ENCODE peak calls at places on chromosomes 2 and 18, in five cellular contexts. R, C, K, M and S are unnamed samples.
A peak's percentile ranks its signal among the peaks of the same experiment; 100 is the strongest.

GRCh38 chr2:68819556-68819955 is 51.6 kb downstream of the BMP10 start:
- DNase-seq in R (no peak), C (no peak), K (no peak), M (no peak), S (no peak)

GRCh38 chr2:222756951-222757645 is 85.6 kb downstream of the MOGAT1 start:
- DNase-seq in R (no peak), C (no peak), K (no peak), M (no peak), S (no peak)

GRCh38 chr2:203200866-203201265 is 38.0 kb upstream of the CYP20A1 start:
- DNase-seq in R (no peak), C (no peak), K (no peak), M (no peak), S (no peak)

GRCh38 chr18:2256577-2256976 is 314.7 kb downstream of the METTL4 start:
- DNase-seq in R (no peak), C (no peak), K (no peak), M (peak; percentile 30), S (no peak)

GRCh38 chr2:224956706-224957105 is 85.6 kb downstream of the DOCK10 start:
- DNase-seq in R (no peak), C (no peak), K (peak; percentile 41), M (no peak), S (no peak)

GRCh38 chr2:47008381-47009280 is 93.0 kb upstream of the MCFD2 start:
- DNase-seq in R (no peak), C (no peak), K (peak; percentile 83), M (no peak), S (no peak)

GRCh38 chr18:34707670-34708069 is 2.4 kb upstream of the DTNA start:
- DNase-seq in R (no peak), C (no peak), K (peak; percentile 93), M (no peak), S (no peak)

GRCh38 chr18:67001052-67001451 is 397.2 kb upstream of the CDH19 start:
- DNase-seq in R (no peak), C (no peak), K (no peak), M (no peak), S (no peak)

GRCh38 chr2:161412346-161412745 is 3.8 kb upstream of the TBR1 start:
- DNase-seq in R (no peak), C (no peak), K (no peak), M (peak; percentile 28), S (no peak)

GRCh38 chr2:164773635-164774034 is 68.0 kb downstream of the COBLL1 start:
- DNase-seq in R (no peak), C (no peak), K (no peak), M (no peak), S (no peak)

GRCh38 chr2:10210336-10210735 is 87.8 kb downstream of the RRM2 start:
- DNase-seq in R (no peak), C (no peak), K (no peak), M (no peak), S (no peak)

GRCh38 chr2:46706264-46706983 is 209.2 kb downstream of the MCFD2 start:
- DNase-seq in R (no peak), C (no peak), K (no peak), M (no peak), S (no peak)

GRCh38 chr2:30191831-30192271 is 39.5 kb upstream of the LBH start:
- DNase-seq in R (no peak), C (peak; percentile 91), K (no peak), M (no peak), S (no peak)

GRCh38 chr2:176081993-176082884 is 1.5 kb downstream of the EVX2 start:
- DNase-seq in R (no peak), C (no peak), K (no peak), M (no peak), S (no peak)

GRCh38 chr2:21260316-21260715 is 136.5 kb downstream of the TDRD15 start:
- DNase-seq in R (no peak), C (no peak), K (no peak), M (no peak), S (no peak)

GRCh38 chr2:85264471-85264870 is 63.3 kb downstream of the TGOLN2 start:
- DNase-seq in R (no peak), C (no peak), K (no peak), M (no peak), S (no peak)

GRCh38 chr2:111032721-111033532 is 87.8 kb upstream of the BCL2L11 start:
- DNase-seq in R (peak; percentile 40), C (no peak), K (no peak), M (no peak), S (no peak)

GRCh38 chr2:184793196-184793595 is 194.9 kb downstream of the ZNF804A start:
- DNase-seq in R (no peak), C (no peak), K (no peak), M (no peak), S (no peak)

GRCh38 chr2:69225933-69226332 is 161.1 kb downstream of the GFPT1 start:
- DNase-seq in R (no peak), C (no peak), K (no peak), M (no peak), S (no peak)

GRCh38 chr2:72193723-72194122 is 46.1 kb upstream of the CYP26B1 start:
- DNase-seq in R (no peak), C (no peak), K (no peak), M (no peak), S (no peak)

GRCh38 chr18:72869786-72870185 is 2.0 kb upstream of the NETO1 start:
- DNase-seq in R (no peak), C (no peak), K (no peak), M (no peak), S (no peak)

GRCh38 chr18:13531681-13532325 is 194.6 kb downstream of the FAM210A start:
- DNase-seq in R (no peak), C (no peak), K (no peak), M (no peak), S (no peak)

GRCh38 chr2:30106543-30106942 is 40.3 kb upstream of the YPEL5 start:
- DNase-seq in R (no peak), C (no peak), K (no peak), M (no peak), S (no peak)

GRCh38 chr2:96547751-96548161 is 11.2 kb downstream of the ARID5A start:
- DNase-seq in R (no peak), C (no peak), K (no peak), M (no peak), S (no peak)

GRCh38 chr2:176140520-176141317 is 10.6 kb upstream of the HOXD4 start:
- DNase-seq in R (no peak), C (peak; percentile 93), K (no peak), M (peak; percentile 70), S (peak; percentile 94)

GRCh38 chr2:120175000-120175581 is 48.1 kb downstream of the TMEM185B start:
- DNase-seq in R (no peak), C (peak; percentile 55), K (peak; percentile 40), M (peak; percentile 80), S (peak; percentile 85)

GRCh38 chr2:215460682-215461081 is 24.8 kb upstream of the FN1 start:
- DNase-seq in R (no peak), C (no peak), K (no peak), M (no peak), S (no peak)

GRCh38 chr2:9266711-9267110 is 60.1 kb downstream of the ASAP2 start:
- DNase-seq in R (no peak), C (no peak), K (no peak), M (no peak), S (no peak)

GRCh38 chr2:126981476-126981875 is 82.8 kb downstream of the TEX51 start:
- DNase-seq in R (no peak), C (no peak), K (no peak), M (no peak), S (no peak)